ENCODE peak calls at places on chromosomes 11 and 22, in five cellular contexts. Q is stimulated activated CD4-positive, alpha-beta T cell treated with anti-CD3 and anti-CD28 coated beads, Interleukin-4, amount 100 ng/mL, for 4 hours; V is cerebellum; U is AG09319; Y is cerebellar nuclear complex. M is an unnamed sample.

GRCh38 chr11:96388891-96389603 is 665 bp downstream of the CCDC82 start:
- DNase-seq in U (no peak), Y (no peak), Q (no peak), V (peak), M (no peak)

GRCh38 chr11:110362916-110363574 is 66.6 kb upstream of the RDX start:
- DNase-seq in U (no peak), Q (no peak), Y (no peak), V (no peak), M (no peak)

GRCh38 chr22:47059076-47059475 is 296.6 kb downstream of the TBC1D22A start:
- DNase-seq in V (no peak), Q (no peak), U (no peak), Y (no peak), M (no peak)

GRCh38 chr22:28999510-29000224 is 62.0 kb downstream of the C22orf31 start:
- DNase-seq in Q (no peak), Y (no peak), V (no peak), U (no peak), M (no peak)

GRCh38 chr11:73338279-73338678 is 30.2 kb downstream of the ARHGEF17 start:
- DNase-seq in U (no peak), Q (no peak), V (no peak), Y (no peak), M (no peak)

GRCh38 chr22:20569059-20570058 is 61.9 kb downstream of the MED15 start:
- DNase-seq in V (no peak), U (peak), Q (peak), Y (no peak), M (peak)

GRCh38 chr22:45163074-45163416 is 680 bp upstream of the NUP50 start:
- DNase-seq in V (no peak), U (no peak), Q (no peak), Y (no peak), M (no peak)

GRCh38 chr11:123054301-123055065 is 7.5 kb downstream of the HSPA8 start:
- DNase-seq in V (peak), Q (no peak), U (peak), Y (peak), M (peak)

GRCh38 chr11:75345455-75346224 is 5.8 kb downstream of the ARRB1 start:
- DNase-seq in Q (no peak), U (no peak), Y (no peak), V (no peak), M (no peak)

GRCh38 chr22:38167988-38168407 is 13.6 kb downstream of the PLA2G6 start:
- DNase-seq in U (no peak), Y (peak), Q (no peak), V (peak), M (no peak)

GRCh38 chr11:28383471-28383870 is 275.3 kb downstream of the METTL15 start:
- DNase-seq in Y (no peak), U (no peak), V (no peak), Q (no peak), M (no peak)

GRCh38 chr11:72085836-72086475 is 5.3 kb downstream of the LRRC51 start:
- DNase-seq in V (no peak), U (no peak), Y (no peak), Q (no peak), M (no peak)

GRCh38 chr11:134215836-134216235 is 7.9 kb downstream of the NCAPD3 start:
- DNase-seq in V (no peak), Q (no peak), Y (no peak), U (no peak), M (no peak)

GRCh38 chr11:6320411-6321207 is at the start of gene CAVIN3:
- DNase-seq in Y (no peak), Q (peak), U (peak), V (no peak), M (peak)

GRCh38 chr11:130631119-130631518 is 182.7 kb downstream of the ADAMTS15 start:
- DNase-seq in Q (no peak), V (no peak), U (no peak), Y (no peak), M (no peak)

GRCh38 chr11:65918211-65919150 is at the start of gene C11orf68:
- DNase-seq in Y (no peak), Q (no peak), U (no peak), V (no peak), M (no peak)

GRCh38 chr11:126337472-126338241 is 17.8 kb upstream of the ST3GAL4 start:
- DNase-seq in Q (no peak), U (no peak), Y (no peak), V (no peak), M (no peak)

GRCh38 chr11:123061403-123062157 is at the start of gene HSPA8:
- DNase-seq in V (peak), Y (no peak), U (no peak), Q (peak), M (no peak)

GRCh38 chr11:130511765-130512164 is 63.3 kb downstream of the ADAMTS15 start:
- DNase-seq in U (no peak), Q (no peak), V (no peak), Y (no peak), M (no peak)

GRCh38 chr11:116856423-116856822 is 19.0 kb upstream of the APOA1 start:
- DNase-seq in Q (no peak), U (no peak), Y (no peak), V (no peak), M (no peak)

GRCh38 chr11:71118671-71119250 is 133.6 kb downstream of the SHANK2 start:
- DNase-seq in Q (no peak), Y (no peak), V (no peak), U (no peak), M (no peak)

GRCh38 chr11:15818132-15818842 is 538.1 kb downstream of the SOX6 start:
- DNase-seq in V (peak), Q (no peak), U (no peak), Y (no peak), M (no peak)

GRCh38 chr11:279040-279965 is 1.1 kb downstream of the NLRP6 start:
- DNase-seq in U (no peak), Y (no peak), Q (no peak), V (no peak), M (no peak)

GRCh38 chr11:128341280-128341679 is 246.1 kb downstream of the ETS1 start:
- DNase-seq in Q (no peak), V (no peak), U (no peak), Y (no peak), M (no peak)

GRCh38 chr11:125901872-125902271 is 1.1 kb downstream of the PUS3 start:
- DNase-seq in Q (no peak), U (no peak), V (no peak), Y (no peak), M (no peak)

GRCh38 chr22:25202290-25202921 is 2.7 kb downstream of the CRYBB3 start:
- DNase-seq in U (peak), Y (no peak), Q (peak), V (peak), M (no peak)

GRCh38 chr11:47997063-47998053 is 17.0 kb downstream of the PTPRJ start:
- DNase-seq in Q (no peak), V (no peak), Y (no peak), U (no peak), M (no peak)

GRCh38 chr22:27870234-27871191 is 48.5 kb downstream of the PITPNB start:
- DNase-seq in V (no peak), Y (no peak), Q (no peak), U (no peak), M (no peak)

GRCh38 chr11:96736591-96736990 is 346.8 kb downstream of the JRKL start:
- DNase-seq in Y (no peak), U (no peak), Q (no peak), V (no peak), M (no peak)

GRCh38 chr22:26585104-26585790 is 4.7 kb downstream of the TPST2 start:
- DNase-seq in V (no peak), U (peak), Q (no peak), Y (no peak), M (no peak)

GRCh38 chr11:102559839-102560238 is 29.3 kb upstream of the MMP7 start:
- DNase-seq in U (no peak), Y (no peak), V (no peak), Q (no peak), M (no peak)

GRCh38 chr11:132898676-132899075 is 633.6 kb downstream of the OPCML start:
- DNase-seq in Q (no peak), Y (no peak), V (no peak), U (no peak), M (no peak)

GRCh38 chr22:36022162-36022561 is 6.5 kb downstream of the RBFOX2 start:
- DNase-seq in Q (no peak), U (no peak), Y (no peak), V (no peak), M (no peak)

GRCh38 chr11:890794-891600 is 19.6 kb downstream of the CHID1 start:
- DNase-seq in V (no peak), Q (no peak), U (no peak), Y (no peak), M (no peak)

GRCh38 chr11:61910473-61911123 is 6.8 kb downstream of the RAB3IL1 start:
- DNase-seq in V (no peak), U (no peak), Y (no peak), Q (no peak), M (no peak)

M was measured in brain pericyte.